ENCODE peak calls at places on chromosomes 3 and 15, in six cellular contexts. W is AG04450; U is heart left ventricle; A is lower lobe of right lung; D is RWPE2; R is CD8-positive, alpha-beta T cell. S is an unnamed sample.

GRCh38 chr3:63762180-63762579 is 56.9 kb upstream of the C3orf49 start:
- DNase-seq in W (no peak), U (no peak), A (no peak), D (no peak), R (no peak), S (no peak)

GRCh38 chr3:4466783-4467521 is at the start of gene SUMF1:
- DNase-seq in W (peak; percentile 47), U (peak; percentile 80), A (peak; percentile 89), D (peak; percentile 80), R (peak; percentile 73), S (peak; percentile 87)

GRCh38 chr15:23038741-23039150 is 623 bp downstream of the TUBGCP5 start:
- DNase-seq in W (no peak), U (no peak), A (no peak), D (peak; percentile 47), R (peak; percentile 20), S (peak; percentile 46)

GRCh38 chr3:169457807-169458206 is 205.7 kb downstream of the MECOM start:
- DNase-seq in W (no peak), U (no peak), A (no peak), D (no peak), R (no peak), S (no peak)

GRCh38 chr3:126146034-126146433 is 34.4 kb downstream of the ALDH1L1 start:
- DNase-seq in W (no peak), U (no peak), A (no peak), D (no peak), R (no peak), S (no peak)

GRCh38 chr15:74129411-74130088 is 836 bp upstream of the ISLR2 start:
- DNase-seq in W (no peak), U (no peak), A (no peak), D (no peak), R (no peak), S (no peak)

GRCh38 chr15:68114840-68115239 is 60.7 kb downstream of the PIAS1 start:
- DNase-seq in W (no peak), U (no peak), A (no peak), D (no peak), R (no peak), S (no peak)

GRCh38 chr3:71144525-71145253 is 438.8 kb downstream of the FOXP1 start:
- DNase-seq in W (no peak), U (no peak), A (no peak), D (no peak), R (no peak), S (no peak)

GRCh38 chr3:134132961-134133360 is 103.2 kb upstream of the SLCO2A1 start:
- DNase-seq in W (no peak), U (no peak), A (no peak), D (no peak), R (no peak), S (no peak)

GRCh38 chr3:43001094-43001553 is 22.0 kb downstream of the GASK1A start:
- DNase-seq in W (peak; percentile 87), U (peak; percentile 81), A (peak; percentile 58), D (no peak), R (no peak), S (no peak)

GRCh38 chr15:93312891-93313486 is 224.0 kb upstream of the RGMA start:
- DNase-seq in W (no peak), U (no peak), A (no peak), D (no peak), R (no peak), S (no peak)

GRCh38 chr3:78951546-78951945 is 816.3 kb downstream of the ROBO1 start:
- DNase-seq in W (peak; percentile 81), U (no peak), A (no peak), D (no peak), R (no peak), S (peak; percentile 72)

GRCh38 chr3:152667267-152667666 is 167.7 kb upstream of the P2RY1 start:
- DNase-seq in W (no peak), U (no peak), A (no peak), D (no peak), R (no peak), S (no peak)

GRCh38 chr15:35136552-35136951 is 51.5 kb upstream of the NANOGP8 start:
- DNase-seq in W (no peak), U (no peak), A (no peak), D (no peak), R (no peak), S (no peak)

GRCh38 chr15:58459562-58459961 is 27.8 kb downstream of the LIPC start:
- DNase-seq in W (no peak), U (peak; percentile 65), A (no peak), D (no peak), R (no peak), S (no peak)

DNA sequence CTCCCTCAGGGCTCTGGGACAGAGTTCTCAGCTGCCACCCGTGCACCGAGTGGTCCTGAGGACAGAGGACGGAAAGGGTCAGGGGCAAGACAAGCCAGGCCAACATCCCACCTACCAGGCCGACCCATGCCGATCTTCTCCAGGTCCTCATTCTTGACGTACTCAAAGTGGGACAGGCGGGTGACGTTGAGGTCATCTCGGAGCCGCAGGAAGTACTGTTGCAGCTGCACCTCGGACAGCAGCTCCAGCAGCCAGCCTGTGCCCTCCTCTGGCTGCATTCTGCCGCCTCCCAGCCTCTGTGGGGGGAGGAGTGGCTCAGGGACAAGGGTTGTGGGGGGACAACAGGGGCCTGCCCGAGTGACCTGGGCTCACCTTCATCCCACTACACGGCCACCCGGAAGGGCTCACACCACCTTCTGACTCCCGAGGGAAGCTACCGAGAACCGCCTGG is 20.0 kb downstream of the TNK2 start:
- DNase-seq in W (no peak), U (no peak), A (no peak), D (no peak), R (no peak), S (no peak)
- H3K27ac ChIP-seq in W (no peak overlapping the region), U (no peak overlapping the region), A (no peak overlapping the region), D (no peak overlapping the region), R (no peak overlapping the region), S (no peak overlapping the region)

DNA sequence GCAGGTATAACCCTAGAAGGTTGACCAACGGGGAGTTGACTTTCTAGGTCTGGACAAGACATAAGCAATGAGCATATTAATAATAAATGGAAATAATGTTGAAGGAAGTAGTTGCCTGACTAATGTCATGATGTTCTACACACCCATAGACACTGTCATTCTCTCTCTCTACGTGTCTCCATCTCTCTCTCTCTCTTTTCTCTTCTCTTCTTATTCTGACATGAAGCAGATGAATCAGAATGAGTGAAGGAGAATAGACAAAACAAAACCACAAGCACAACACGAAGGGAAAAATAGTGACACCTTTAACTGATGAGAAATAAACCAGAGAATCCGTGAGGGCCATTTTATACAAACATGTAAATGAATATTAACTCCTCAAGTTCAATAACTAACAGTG is 26.7 kb upstream of the CCDC80 start:
- DNase-seq in W (no peak), U (no peak), A (no peak), D (no peak), R (no peak), S (no peak)
- H3K27ac ChIP-seq in W (no peak overlapping the region), U (no peak overlapping the region), A (no peak overlapping the region), D (no peak overlapping the region), R (no peak overlapping the region), S (no peak overlapping the region)

DNA sequence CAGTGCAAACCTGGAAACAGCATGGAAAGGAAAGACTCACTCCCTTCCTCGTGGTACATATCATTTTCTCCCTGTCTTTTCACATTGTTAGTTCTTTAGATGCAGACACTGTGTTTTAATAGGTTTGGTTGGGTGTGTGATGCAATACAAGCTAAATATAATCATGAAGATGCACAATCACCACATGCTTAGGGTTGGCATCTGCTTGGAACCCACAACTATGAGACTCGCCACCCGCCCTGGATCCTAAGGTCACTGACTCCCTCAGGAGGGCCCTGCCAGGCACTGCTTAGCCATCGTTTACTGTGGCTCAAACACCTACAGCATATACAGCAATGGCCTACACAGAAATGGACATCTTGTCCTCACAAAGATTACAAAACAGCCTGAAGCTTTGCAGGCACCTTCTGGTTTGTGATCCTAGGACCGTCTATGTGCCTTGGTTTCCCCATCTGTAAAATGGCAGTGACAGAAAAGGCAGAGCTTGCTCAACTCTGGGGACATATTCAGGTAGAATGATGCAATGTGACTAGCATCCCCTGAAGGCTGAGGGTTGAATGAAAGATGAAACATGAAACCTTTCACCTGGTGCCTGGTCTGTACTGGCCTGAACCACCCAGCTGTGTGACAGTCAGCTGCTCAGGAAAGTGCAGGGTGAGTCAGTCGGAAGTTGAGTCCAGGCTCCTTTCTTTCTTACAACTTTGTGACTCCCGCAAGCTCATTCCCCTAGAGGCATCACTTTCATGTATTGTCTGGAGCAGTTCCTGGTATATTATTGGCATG is 123.6 kb upstream of the PFN2 start:
- DNase-seq in W (no peak), U (no peak), A (no peak), D (peak; percentile 73), R (no peak), S (peak; percentile 85)
- H3K27ac ChIP-seq in W (no peak overlapping the region), U (no peak overlapping the region), A (no peak overlapping the region), D (peak overlapping the region; percentile 49), R (no peak overlapping the region), S (peak overlapping the region; percentile 89)

GRCh38 chr3:109874900-109875735 is 537.8 kb upstream of the DPPA4 start:
- DNase-seq in W (no peak), U (no peak), A (no peak), D (no peak), R (no peak), S (no peak)
- H3K27ac ChIP-seq in W (no peak overlapping the region), U (no peak overlapping the region), A (no peak overlapping the region), D (no peak overlapping the region), R (no peak overlapping the region), S (no peak overlapping the region)

DNA sequence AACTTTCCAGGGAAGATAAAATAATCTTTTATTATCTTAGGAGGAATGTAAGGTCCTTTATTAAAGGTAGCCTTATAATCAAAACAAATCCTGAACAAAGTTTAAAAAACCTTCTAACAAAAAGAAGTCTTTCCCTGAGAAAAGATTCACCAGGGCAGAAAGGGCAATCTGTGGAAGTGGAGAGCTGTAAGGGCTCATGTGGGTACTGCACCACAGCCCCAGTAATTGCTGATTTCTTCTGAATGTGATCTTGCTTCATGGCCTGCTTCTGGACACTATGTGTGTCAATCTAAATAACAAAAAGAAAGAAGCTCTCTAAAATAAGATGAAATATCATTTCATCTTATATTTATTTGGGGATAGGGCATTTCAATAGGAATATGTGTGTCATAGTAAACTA is 1501.6 kb downstream of the OTOL1 start:
- DNase-seq in W (no peak), U (no peak), A (no peak), D (no peak), R (no peak), S (no peak)
- H3K27ac ChIP-seq in W (no peak overlapping the region), U (no peak overlapping the region), A (no peak overlapping the region), D (no peak overlapping the region), R (no peak overlapping the region), S (no peak overlapping the region)

S was measured in trophoblast cell.